ENCODE peak calls at places on chromosomes 2 and 18, in four cellular contexts. V is MM.1S, K is fibroblast of lung, Q is GM12878. W is an unnamed sample.

GRCh38 chr2:113278812-113279139 is at the start of gene PAX8:
- DNase-seq in K (no peak), Q (no peak), V (no peak), W (peak; percentile 26)

GRCh38 chr2:43020990-43021677 is 205.3 kb downstream of the ZFP36L2 start:
- DNase-seq in Q (no peak), V (no peak), K (peak; percentile 9), W (no peak)

GRCh38 chr2:65277791-65278449 is 50.3 kb downstream of the ACTR2 start:
- DNase-seq in K (peak; percentile 70), Q (no peak), V (no peak), W (no peak)

GRCh38 chr2:109238580-109238979 is 109.6 kb downstream of the SH3RF3 start:
- DNase-seq in K (peak; percentile 69), Q (peak; percentile 59), V (peak; percentile 79), W (no peak)

GRCh38 chr2:233912799-233913423 is 4.3 kb upstream of the TRPM8 start:
- DNase-seq in Q (no peak), V (no peak), K (peak; percentile 43), W (peak; percentile 70)

GRCh38 chr2:65096948-65097347 is 33.0 kb downstream of the RAB1A start:
- DNase-seq in V (no peak), Q (no peak), K (peak; percentile 49), W (no peak)

GRCh38 chr2:105177546-105178254 is 63.8 kb upstream of the GPR45 start:
- DNase-seq in Q (no peak), K (no peak), V (no peak), W (no peak)

GRCh38 chr18:55381277-55381676 is 206.7 kb downstream of the TCF4 start:
- DNase-seq in K (peak; percentile 95), V (peak; percentile 7), Q (no peak), W (no peak)

GRCh38 chr2:69163556-69163955 is 150.6 kb downstream of the ANTXR1 start:
- DNase-seq in V (no peak), Q (no peak), K (no peak), W (no peak)

GRCh38 chr2:104078431-104079157 is 775.3 kb upstream of the POU3F3 start:
- DNase-seq in K (no peak), V (no peak), Q (no peak), W (peak; percentile 43)

GRCh38 chr2:30765226-30765625 is 42.0 kb downstream of the CAPN13 start:
- DNase-seq in K (no peak), Q (no peak), V (no peak), W (no peak)

GRCh38 chr2:215946581-215946980 is 66.8 kb downstream of the MREG start:
- DNase-seq in V (no peak), Q (no peak), K (no peak), W (no peak)

GRCh38 chr18:12839057-12839525 is 44.9 kb downstream of the PTPN2 start:
- DNase-seq in K (no peak), V (peak; percentile 61), Q (peak; percentile 79), W (no peak)

GRCh38 chr2:177464549-177464948 is 72.0 kb downstream of the AGPS start:
- DNase-seq in Q (no peak), V (no peak), K (peak; percentile 67), W (no peak)

GRCh38 chr2:86274265-86274917 is 63.0 kb downstream of the REEP1 start:
- DNase-seq in K (peak; percentile 77), V (no peak), Q (peak; percentile 56), W (no peak)

GRCh38 chr2:121825003-121825950 is 69.8 kb downstream of the TSN start:
- DNase-seq in K (no peak), V (no peak), Q (no peak), W (no peak)

GRCh38 chr2:80719607-80720006 is 415.1 kb upstream of the LRRTM1 start:
- DNase-seq in Q (no peak), V (no peak), K (no peak), W (no peak)

GRCh38 chr2:151337643-151338042 is 19.7 kb upstream of the TNFAIP6 start:
- DNase-seq in Q (no peak), K (no peak), V (no peak), W (no peak)

GRCh38 chr2:151334082-151334815 is 23.1 kb upstream of the TNFAIP6 start:
- DNase-seq in V (no peak), K (peak; percentile 93), Q (no peak), W (no peak)

GRCh38 chr2:151338115-151338514 is 19.3 kb upstream of the TNFAIP6 start:
- DNase-seq in V (no peak), Q (no peak), K (peak; percentile 21), W (no peak)

GRCh38 chr2:151329998-151330397 is 27.4 kb upstream of the TNFAIP6 start:
- DNase-seq in V (no peak), K (no peak), Q (no peak), W (no peak)

DNA sequence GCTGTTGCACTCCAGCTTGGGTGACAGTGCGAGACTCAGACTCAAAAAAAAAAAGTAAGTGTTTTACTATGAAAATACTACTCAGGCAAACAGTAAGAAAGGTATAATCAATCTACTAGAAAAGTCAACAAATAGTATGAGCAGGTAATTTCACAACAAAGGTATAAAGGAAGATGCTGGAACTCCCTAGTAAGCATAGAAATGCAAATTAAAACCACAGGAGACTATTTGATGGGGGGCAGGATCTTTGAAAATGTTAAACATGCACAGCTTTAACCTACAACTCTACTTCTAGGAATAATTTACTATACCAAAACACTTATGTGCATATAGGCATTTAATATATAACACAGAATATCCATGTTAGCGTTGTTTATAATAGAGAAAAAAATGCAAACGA is 24.3 kb upstream of the TNFAIP6 start:
- DNase-seq in Q (no peak), K (no peak), V (no peak), W (no peak)
- H3K9ac ChIP-seq in Q (no peak overlapping the region), K (no peak overlapping the region), V (no peak overlapping the region), W (no peak overlapping the region)

GRCh38 chr2:239061824-239062560 is 214.1 kb downstream of the TWIST2 start:
- DNase-seq in K (no peak), V (no peak), Q (no peak), W (no peak)

GRCh38 chr2:239058746-239059145 is 210.9 kb downstream of the TWIST2 start:
- DNase-seq in Q (no peak), K (peak; percentile 33), V (no peak), W (no peak)

GRCh38 chr2:239061121-239061666 is 213.3 kb downstream of the TWIST2 start:
- DNase-seq in Q (no peak), K (no peak), V (no peak), W (no peak)

GRCh38 chr2:239060676-239061075 is 212.8 kb downstream of the TWIST2 start:
- DNase-seq in K (no peak), Q (no peak), V (no peak), W (no peak)

GRCh38 chr2:239059854-239060253 is 212.0 kb downstream of the TWIST2 start:
- DNase-seq in Q (no peak), K (no peak), V (no peak), W (no peak)
- H3K36me3 ChIP-seq in Q (no peaks in the 10 kb centered on the region), K (no peaks in the 10 kb centered on the region), V (no peaks in the 10 kb centered on the region), W (no peaks in the 10 kb centered on the region)

GRCh38 chr2:101119431-101119830 is 31.8 kb downstream of the TBC1D8 start:
- DNase-seq in V (no peak), Q (no peak), K (peak; percentile 9), W (no peak)
- H3K9ac ChIP-seq in V (no peak overlapping the region), Q (no peak overlapping the region), K (no peak overlapping the region), W (no peak overlapping the region)

DNA sequence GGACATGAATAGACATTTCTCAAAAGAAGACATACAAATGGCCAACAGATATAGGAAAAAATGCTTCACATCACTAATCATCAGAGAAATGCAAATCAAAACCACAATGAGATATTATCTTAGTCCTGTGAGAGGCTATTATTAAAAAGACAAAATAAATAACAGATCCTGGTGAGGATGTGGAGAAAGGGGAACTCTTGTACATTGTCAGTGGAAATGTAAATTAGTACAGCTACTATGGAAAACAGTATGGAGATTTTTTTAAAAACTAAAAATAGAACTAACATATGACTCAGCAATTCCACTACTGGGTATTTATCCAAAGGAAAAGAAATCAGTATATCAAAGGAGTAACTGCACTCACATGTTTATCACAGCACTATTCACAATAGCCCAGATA is 407.4 kb downstream of the RND3 start:
- DNase-seq in V (no peak), K (peak; percentile 78), Q (no peak), W (no peak)
- H3K36me3 ChIP-seq in V (no peaks in the 10 kb centered on the region), K (no peaks in the 10 kb centered on the region), Q (no peaks in the 10 kb centered on the region), W (no peaks in the 10 kb centered on the region)

DNA sequence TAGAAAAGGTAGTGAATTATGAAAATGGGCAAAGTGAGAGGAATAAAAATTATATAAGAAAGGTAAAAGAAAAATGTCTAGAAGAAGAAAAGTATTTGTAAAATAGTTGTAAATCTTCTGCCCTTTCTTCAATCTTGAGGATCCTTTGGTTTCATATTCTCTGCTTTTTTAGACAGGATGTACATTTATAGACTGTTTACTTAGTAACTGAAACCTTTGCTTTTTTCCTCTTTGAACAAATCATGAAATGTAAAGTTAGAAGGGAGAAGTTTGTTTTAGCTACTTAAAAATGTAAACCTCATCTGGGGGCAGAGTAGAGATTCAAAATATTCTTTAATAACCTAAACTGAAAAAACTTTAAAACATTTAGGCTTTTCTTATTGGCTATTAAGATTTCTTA is 150.4 kb upstream of the ITGA4 start:
- DNase-seq in K (peak; percentile 3), V (peak; percentile 69), Q (no peak), W (no peak)
- H3K9ac ChIP-seq in K (no peak overlapping the region), V (peak overlapping the region; percentile 95), Q (peak overlapping the region; percentile 73), W (no peak overlapping the region)

GRCh38 chr2:178700922-178701342 is 106.3 kb downstream of the TTN start:
- DNase-seq in Q (no peak), V (peak; percentile 48), K (peak; percentile 14), W (peak; percentile 44)

GRCh38 chr2:178707471-178707870 is 99.8 kb downstream of the TTN start:
- DNase-seq in Q (no peak), V (no peak), K (no peak), W (no peak)

DNA sequence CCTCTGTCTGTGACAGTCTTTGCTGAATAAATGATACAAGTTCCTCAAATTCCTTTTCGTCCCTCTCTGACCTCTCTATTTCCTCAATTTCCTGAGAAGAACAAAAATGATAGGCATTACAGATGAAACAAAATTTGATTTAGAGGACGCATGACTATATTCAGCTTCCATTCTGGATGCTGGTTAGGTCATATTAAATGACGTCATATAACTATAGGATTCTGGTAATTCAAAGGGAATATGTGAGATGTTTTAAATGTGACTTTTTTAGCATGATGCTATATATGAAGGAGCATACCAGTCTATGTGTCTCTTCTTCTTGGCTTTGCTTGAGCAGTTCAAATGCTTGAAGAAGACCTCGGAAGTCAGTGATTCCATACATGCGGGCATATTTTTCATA is 102.3 kb downstream of the TTN start:
- DNase-seq in K (no peak), Q (no peak), V (no peak), W (no peak)
- H3K36me3 ChIP-seq in K (no peaks in the 10 kb centered on the region), Q (no peaks in the 10 kb centered on the region), V (no peaks in the 10 kb centered on the region), W (no peaks in the 10 kb centered on the region)

DNA sequence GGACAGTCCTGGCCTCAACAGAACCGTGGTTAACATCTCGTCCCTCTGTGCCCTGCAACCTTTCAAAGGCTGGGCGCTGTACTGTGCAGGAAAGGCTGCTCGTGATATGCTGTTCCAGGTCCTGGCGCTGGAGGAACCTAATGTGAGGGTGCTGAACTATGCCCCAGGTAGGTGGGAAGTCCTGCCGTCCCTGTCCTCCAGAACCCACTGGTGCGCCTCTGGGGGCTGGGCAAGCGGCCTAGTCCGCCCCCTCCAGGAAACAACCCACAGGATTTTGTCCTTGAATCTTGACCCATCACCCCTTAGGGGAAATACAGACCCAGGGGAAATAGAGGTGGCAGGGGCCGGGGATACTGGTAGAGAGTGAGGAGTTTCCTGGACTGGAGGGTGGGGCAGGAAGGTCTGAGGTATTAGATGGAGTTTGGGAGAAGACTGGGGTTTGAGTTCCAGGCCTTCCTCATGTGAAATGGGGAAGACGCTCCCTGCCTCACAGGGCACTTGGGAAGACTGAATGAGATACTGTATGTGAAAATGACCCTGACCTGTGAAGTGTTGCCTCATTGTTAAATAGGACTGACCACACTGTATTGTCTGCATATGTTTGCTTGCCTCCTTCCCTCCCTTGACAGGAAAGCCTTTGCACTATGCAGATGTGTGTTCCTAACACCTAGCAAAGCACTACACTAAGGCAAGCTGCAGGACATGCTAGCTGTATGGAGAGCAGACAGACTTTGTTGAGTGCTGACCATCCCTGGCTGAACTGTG is 1.4 kb downstream of the SPR start:
- DNase-seq in Q (no peak), K (no peak), V (no peak), W (no peak)
- H3K9ac ChIP-seq in Q (no peak overlapping the region), K (no peak overlapping the region), V (no peak overlapping the region), W (no peak overlapping the region)

GRCh38 chr2:28408764-28409599 is 16.3 kb downstream of the FOSL2 start:
- DNase-seq in V (no peak), K (peak; percentile 98), Q (no peak), W (no peak)
- H3K36me3 ChIP-seq in V (no peaks in the 10 kb centered on the region), K (peaks cover 80% of the 10 kb centered on the region), Q (no peaks in the 10 kb centered on the region), W (no peaks in the 10 kb centered on the region)